ENCODE peak calls at places on chromosomes 2 and 18, in five cellular contexts. V is neural progenitor cell, T is H9, Y is cardiac muscle cell, Z is pancreas. U is an unnamed sample. For H3K9me3, the result is how much of the 10 kb centered on the place peaks cover.

GRCh38 chr2:119771331-119771730 is 11.6 kb downstream of the PTPN4 start:
- DNase-seq in V (no peak), T (no peak), Y (peak), Z (no peak), U (no peak)

GRCh38 chr2:146388757-146389156 is 1456.1 kb upstream of the ACVR2A start:
- DNase-seq in V (no peak), T (no peak), Y (no peak), Z (no peak), U (no peak)

GRCh38 chr2:43460611-43461396 is 135.0 kb downstream of the THADA start:
- DNase-seq in V (no peak), T (no peak), Y (no peak), Z (no peak), U (no peak)

GRCh38 chr2:61707984-61708852 is 145.6 kb downstream of the FAM161A start:
- DNase-seq in V (peak), T (no peak), Y (peak), Z (peak), U (no peak)

GRCh38 chr2:217914078-217914477 is 88.7 kb downstream of the TNS1 start:
- DNase-seq in V (no peak), T (no peak), Y (no peak), Z (no peak), U (no peak)

GRCh38 chr2:191601060-191601459 is 76.9 kb upstream of the NABP1 start:
- DNase-seq in V (no peak), T (no peak), Y (no peak), Z (no peak), U (no peak)

GRCh38 chr2:30149976-30150375 is 3.2 kb downstream of the YPEL5 start:
- DNase-seq in V (no peak), T (no peak), Y (no peak), Z (no peak), U (no peak)

GRCh38 chr2:48677450-48677849 is 59.8 kb downstream of the GTF2A1L start:
- DNase-seq in V (no peak), T (no peak), Y (no peak), Z (no peak), U (no peak)

GRCh38 chr2:11534746-11535484 is 1.1 kb downstream of the GREB1 start:
- DNase-seq in V (peak), T (no peak), Y (peak), Z (no peak), U (no peak)

GRCh38 chr2:136117909-136118818 is at the start of gene CXCR4:
- DNase-seq in V (peak), T (peak), Y (peak), Z (peak), U (no peak)

GRCh38 chr2:75431757-75432156 is 129.0 kb downstream of the EVA1A start:
- DNase-seq in V (no peak), T (no peak), Y (no peak), Z (no peak), U (no peak)

GRCh38 chr2:219728993-219729487 is 101.6 kb downstream of the SLC4A3 start:
- DNase-seq in V (no peak), T (no peak), Y (no peak), Z (no peak), U (no peak)

GRCh38 chr2:42996528-42996927 is 204.1 kb upstream of the HAAO start:
- DNase-seq in V (no peak), T (no peak), Y (no peak), Z (no peak), U (no peak)

GRCh38 chr18:52288403-52289004 is 51.5 kb upstream of the DCC start:
- DNase-seq in V (peak), T (peak), Y (peak), Z (peak), U (no peak)

GRCh38 chr2:601387-601698 is 75.9 kb downstream of the TMEM18 start:
- DNase-seq in V (no peak), T (no peak), Y (no peak), Z (no peak), U (no peak)
- H3K9me3 ChIP-seq in V (under half), T (under half), Y (under half), Z (under half), U (under half)

GRCh38 chr2:25424426-25425028 is 82.8 kb upstream of the DNMT3A start:
- DNase-seq in V (no peak), T (no peak), Y (no peak), Z (no peak), U (no peak)

GRCh38 chr2:25421289-25421688 is 79.6 kb upstream of the DNMT3A start:
- DNase-seq in V (no peak), T (no peak), Y (no peak), Z (no peak), U (no peak)

GRCh38 chr2:25430556-25430955 is 88.8 kb upstream of the DNMT3A start:
- DNase-seq in V (no peak), T (no peak), Y (no peak), Z (no peak), U (no peak)

GRCh38 chr2:25421746-25422431 is 80.2 kb upstream of the DNMT3A start:
- DNase-seq in V (no peak), T (no peak), Y (no peak), Z (no peak), U (no peak)

DNA sequence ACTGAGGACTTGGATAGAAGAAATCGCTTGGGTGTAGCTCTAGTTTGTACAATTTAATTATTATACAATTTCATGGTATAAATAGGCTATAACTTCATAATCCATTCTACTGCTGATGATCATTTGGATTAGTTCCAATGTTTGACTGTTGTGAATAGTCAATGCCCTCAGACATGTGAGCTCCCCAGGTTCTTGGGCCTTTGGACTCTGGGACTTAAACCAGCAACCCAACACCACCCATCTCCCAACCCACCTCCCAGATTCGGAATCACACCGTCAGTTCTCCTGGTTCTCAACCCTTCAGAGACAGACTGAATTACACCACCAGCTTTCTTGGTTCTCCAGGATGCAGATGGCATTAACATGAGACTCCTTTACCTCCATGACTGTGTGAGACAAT is 84.6 kb upstream of the DNMT3A start:
- DNase-seq in V (no peak), T (no peak), Y (no peak), Z (no peak), U (no peak)
- H3K9me3 ChIP-seq in V (under half), T (under half), Y (under half), Z (under half), U (under half)

GRCh38 chr18:79932907-79933306 is 18.5 kb downstream of the SLC66A2 start:
- DNase-seq in V (no peak), T (no peak), Y (no peak), Z (no peak), U (no peak)
- H3K9me3 ChIP-seq in V (under half), T (under half), Y (under half), Z (under half), U (under half)

GRCh38 chr18:46388295-46388694 is 268.7 kb downstream of the LOXHD1 start:
- DNase-seq in V (no peak), T (no peak), Y (no peak), Z (no peak), U (no peak)
- H3K9me3 ChIP-seq in V (under half), T (under half), Y (under half), Z (under half), U (under half)

DNA sequence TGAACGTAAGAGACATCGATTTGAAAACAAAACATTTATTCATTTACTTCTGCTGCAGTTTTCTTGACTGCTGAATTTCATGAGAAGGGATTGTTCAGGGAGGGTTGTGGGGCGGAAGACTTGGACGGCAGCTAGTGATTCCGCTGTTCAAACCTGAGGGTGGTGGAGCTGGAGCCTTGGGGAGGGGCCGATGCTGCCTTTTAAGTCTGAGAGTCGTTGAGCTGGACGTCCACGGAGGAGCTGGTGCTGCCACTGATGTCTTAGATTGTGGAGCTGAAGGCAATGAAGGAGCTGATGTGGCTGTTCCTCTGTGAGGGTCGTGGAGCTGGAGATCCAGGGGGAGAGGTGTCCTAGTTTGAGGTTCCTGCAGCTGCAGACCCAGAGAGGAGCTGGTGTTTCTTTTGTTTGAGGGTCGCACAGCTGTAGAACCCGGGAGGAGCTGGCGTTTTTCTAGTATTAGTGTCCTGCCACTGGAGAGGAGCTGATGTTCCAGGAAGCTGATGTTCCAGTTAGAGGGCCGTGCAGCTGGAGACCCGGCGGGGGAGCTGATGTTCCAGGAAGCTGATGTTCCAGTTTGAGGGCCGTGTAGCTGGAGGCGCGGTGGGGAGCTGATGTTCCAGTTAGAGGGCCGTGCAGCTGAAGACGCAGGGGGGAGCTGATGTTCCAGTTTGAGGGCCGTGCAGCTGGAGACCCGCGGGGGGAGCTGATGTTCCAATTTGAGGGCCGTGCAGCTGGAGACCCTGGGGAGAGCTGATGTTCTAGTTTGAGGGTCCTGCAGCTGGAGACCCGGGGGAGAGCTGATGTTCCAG is 150.9 kb downstream of the RTP5 start:
- DNase-seq in V (no peak), T (no peak), Y (no peak), Z (no peak), U (no peak)
- H3K9me3 ChIP-seq in V (under half), T (under half), Y (under half), Z (under half), U (under half)

GRCh38 chr2:204669386-204669785 is 124.1 kb downstream of the PARD3B start:
- DNase-seq in V (no peak), T (no peak), Y (no peak), Z (no peak), U (no peak)
- H3K9me3 ChIP-seq in V (under half), T (under half), Y (under half), Z (under half), U (under half)